ENCODE peak calls at places on chromosome 5, in seven cellular contexts. One of them, this sample, is unnamed.

GRCh38 chr5:92401492-92401891 is 1018.4 kb upstream of the ARRDC3 start:
- DNase-seq in activated CD4-positive, alpha-beta T cell treated with anti-CD3 and anti-CD28 coated beads for 24 hours: no peak
- DNase-seq in GM23248: peak; percentile 36
- DNase-seq in Calu3: no peak
- DNase-seq in EL: no peak
- DNase-seq in activated T-cell treated with anti-CD3 and anti-CD28 coated beads for 48 hours: no peak
- DNase-seq in cardiac fibroblast: peak; percentile 53
- DNase-seq in this sample: no peak

GRCh38 chr5:39340486-39340885 is 23.8 kb downstream of the C9 start:
- DNase-seq in GM23248: peak; percentile 22
- DNase-seq in activated CD4-positive, alpha-beta T cell treated with anti-CD3 and anti-CD28 coated beads for 24 hours: no peak
- DNase-seq in Calu3: no peak
- DNase-seq in cardiac fibroblast: no peak
- DNase-seq in EL: no peak
- DNase-seq in activated T-cell treated with anti-CD3 and anti-CD28 coated beads for 48 hours: no peak
- DNase-seq in this sample: no peak

GRCh38 chr5:140713562-140714094 is 13.4 kb downstream of the ZMAT2 start:
- DNase-seq in EL: no peak
- DNase-seq in GM23248: no peak
- DNase-seq in cardiac fibroblast: no peak
- DNase-seq in Calu3: no peak
- DNase-seq in activated T-cell treated with anti-CD3 and anti-CD28 coated beads for 48 hours: no peak
- DNase-seq in activated CD4-positive, alpha-beta T cell treated with anti-CD3 and anti-CD28 coated beads for 24 hours: no peak
- DNase-seq in this sample: no peak

GRCh38 chr5:167208911-167209310 is 1082.5 kb upstream of the WWC1 start:
- DNase-seq in Calu3: no peak
- DNase-seq in GM23248: no peak
- DNase-seq in activated T-cell treated with anti-CD3 and anti-CD28 coated beads for 48 hours: no peak
- DNase-seq in cardiac fibroblast: peak; percentile 12
- DNase-seq in activated CD4-positive, alpha-beta T cell treated with anti-CD3 and anti-CD28 coated beads for 24 hours: no peak
- DNase-seq in EL: peak; percentile 85
- DNase-seq in this sample: no peak

GRCh38 chr5:62385816-62386400 is 17.8 kb downstream of the DIMT1 start:
- DNase-seq in EL: no peak
- DNase-seq in activated T-cell treated with anti-CD3 and anti-CD28 coated beads for 48 hours: no peak
- DNase-seq in GM23248: no peak
- DNase-seq in cardiac fibroblast: no peak
- DNase-seq in Calu3: peak; percentile 29
- DNase-seq in activated CD4-positive, alpha-beta T cell treated with anti-CD3 and anti-CD28 coated beads for 24 hours: no peak
- DNase-seq in this sample: no peak

GRCh38 chr5:125528881-125529280 is 782.4 kb upstream of the ZNF608 start:
- DNase-seq in activated T-cell treated with anti-CD3 and anti-CD28 coated beads for 48 hours: no peak
- DNase-seq in activated CD4-positive, alpha-beta T cell treated with anti-CD3 and anti-CD28 coated beads for 24 hours: no peak
- DNase-seq in GM23248: no peak
- DNase-seq in Calu3: no peak
- DNase-seq in cardiac fibroblast: no peak
- DNase-seq in EL: no peak
- DNase-seq in this sample: no peak

GRCh38 chr5:78540335-78541057 is 108.1 kb downstream of the LHFPL2 start:
- DNase-seq in EL: no peak
- DNase-seq in GM23248: no peak
- DNase-seq in cardiac fibroblast: no peak
- DNase-seq in activated CD4-positive, alpha-beta T cell treated with anti-CD3 and anti-CD28 coated beads for 24 hours: no peak
- DNase-seq in activated T-cell treated with anti-CD3 and anti-CD28 coated beads for 48 hours: no peak
- DNase-seq in Calu3: no peak
- DNase-seq in this sample: no peak

GRCh38 chr5:91541696-91542095 is 158.6 kb upstream of the ARRDC3 start:
- DNase-seq in cardiac fibroblast: no peak
- DNase-seq in activated CD4-positive, alpha-beta T cell treated with anti-CD3 and anti-CD28 coated beads for 24 hours: no peak
- DNase-seq in activated T-cell treated with anti-CD3 and anti-CD28 coated beads for 48 hours: no peak
- DNase-seq in Calu3: no peak
- DNase-seq in GM23248: peak; percentile 44
- DNase-seq in EL: peak; percentile 44
- DNase-seq in this sample: no peak

GRCh38 chr5:132265336-132266030 is 8.0 kb downstream of the PDLIM4 start:
- DNase-seq in activated T-cell treated with anti-CD3 and anti-CD28 coated beads for 48 hours: no peak
- DNase-seq in GM23248: peak; percentile 97
- DNase-seq in EL: peak; percentile 98
- DNase-seq in cardiac fibroblast: peak; percentile 97
- DNase-seq in Calu3: peak; percentile 77
- DNase-seq in activated CD4-positive, alpha-beta T cell treated with anti-CD3 and anti-CD28 coated beads for 24 hours: no peak
- DNase-seq in this sample: peak; percentile 39

GRCh38 chr5:73989956-73990355 is 364.0 kb downstream of the ARHGEF28 start:
- DNase-seq in EL: no peak
- DNase-seq in Calu3: no peak
- DNase-seq in cardiac fibroblast: no peak
- DNase-seq in activated T-cell treated with anti-CD3 and anti-CD28 coated beads for 48 hours: no peak
- DNase-seq in GM23248: no peak
- DNase-seq in activated CD4-positive, alpha-beta T cell treated with anti-CD3 and anti-CD28 coated beads for 24 hours: no peak
- DNase-seq in this sample: no peak

GRCh38 chr5:121681200-121681855 is 170.4 kb upstream of the FTMT start:
- DNase-seq in Calu3: no peak
- DNase-seq in GM23248: no peak
- DNase-seq in activated T-cell treated with anti-CD3 and anti-CD28 coated beads for 48 hours: no peak
- DNase-seq in EL: no peak
- DNase-seq in cardiac fibroblast: no peak
- DNase-seq in activated CD4-positive, alpha-beta T cell treated with anti-CD3 and anti-CD28 coated beads for 24 hours: no peak
- DNase-seq in this sample: no peak

GRCh38 chr5:155872801-155873200 is 454.2 kb upstream of the SGCD start:
- DNase-seq in Calu3: no peak
- DNase-seq in activated T-cell treated with anti-CD3 and anti-CD28 coated beads for 48 hours: no peak
- DNase-seq in cardiac fibroblast: no peak
- DNase-seq in activated CD4-positive, alpha-beta T cell treated with anti-CD3 and anti-CD28 coated beads for 24 hours: no peak
- DNase-seq in GM23248: peak; percentile 65
- DNase-seq in EL: no peak
- DNase-seq in this sample: no peak

GRCh38 chr5:138696501-138696900 is 56.7 kb upstream of the CTNNA1 start:
- DNase-seq in activated CD4-positive, alpha-beta T cell treated with anti-CD3 and anti-CD28 coated beads for 24 hours: no peak
- DNase-seq in cardiac fibroblast: peak; percentile 78
- DNase-seq in GM23248: peak; percentile 71
- DNase-seq in activated T-cell treated with anti-CD3 and anti-CD28 coated beads for 48 hours: no peak
- DNase-seq in Calu3: peak; percentile 50
- DNase-seq in EL: peak; percentile 94
- DNase-seq in this sample: no peak

GRCh38 chr5:171852255-171852681 is 66.7 kb downstream of the SMIM23 start:
- DNase-seq in activated CD4-positive, alpha-beta T cell treated with anti-CD3 and anti-CD28 coated beads for 24 hours: no peak
- DNase-seq in cardiac fibroblast: no peak
- DNase-seq in Calu3: no peak
- DNase-seq in EL: no peak
- DNase-seq in GM23248: no peak
- DNase-seq in activated T-cell treated with anti-CD3 and anti-CD28 coated beads for 48 hours: no peak
- DNase-seq in this sample: no peak

GRCh38 chr5:38468202-38468656 is 88.2 kb downstream of the LIFR start:
- DNase-seq in Calu3: no peak
- DNase-seq in cardiac fibroblast: peak; percentile 85
- DNase-seq in activated T-cell treated with anti-CD3 and anti-CD28 coated beads for 48 hours: no peak
- DNase-seq in EL: peak; percentile 96
- DNase-seq in activated CD4-positive, alpha-beta T cell treated with anti-CD3 and anti-CD28 coated beads for 24 hours: no peak
- DNase-seq in GM23248: peak; percentile 97
- DNase-seq in this sample: no peak

GRCh38 chr5:74429495-74429894 is 211.0 kb downstream of the ENC1 start:
- DNase-seq in Calu3: no peak
- DNase-seq in activated CD4-positive, alpha-beta T cell treated with anti-CD3 and anti-CD28 coated beads for 24 hours: no peak
- DNase-seq in EL: no peak
- DNase-seq in activated T-cell treated with anti-CD3 and anti-CD28 coated beads for 48 hours: no peak
- DNase-seq in cardiac fibroblast: no peak
- DNase-seq in GM23248: no peak
- DNase-seq in this sample: no peak

GRCh38 chr5:122259995-122260394 is 52.0 kb upstream of the SNCAIP start:
- DNase-seq in activated CD4-positive, alpha-beta T cell treated with anti-CD3 and anti-CD28 coated beads for 24 hours: no peak
- DNase-seq in GM23248: peak; percentile 95
- DNase-seq in EL: peak; percentile 81
- DNase-seq in activated T-cell treated with anti-CD3 and anti-CD28 coated beads for 48 hours: no peak
- DNase-seq in Calu3: peak; percentile 24
- DNase-seq in cardiac fibroblast: peak; percentile 35
- DNase-seq in this sample: no peak

GRCh38 chr5:59528226-59528862 is 365.2 kb downstream of the PDE4D start:
- DNase-seq in activated T-cell treated with anti-CD3 and anti-CD28 coated beads for 48 hours: no peak
- DNase-seq in Calu3: no peak
- DNase-seq in activated CD4-positive, alpha-beta T cell treated with anti-CD3 and anti-CD28 coated beads for 24 hours: no peak
- DNase-seq in GM23248: no peak
- DNase-seq in cardiac fibroblast: no peak
- DNase-seq in EL: peak; percentile 7
- DNase-seq in this sample: no peak

GRCh38 chr5:81265101-81265500 is 32.0 kb downstream of the CKMT2 start:
- DNase-seq in EL: no peak
- DNase-seq in GM23248: peak; percentile 60
- DNase-seq in activated CD4-positive, alpha-beta T cell treated with anti-CD3 and anti-CD28 coated beads for 24 hours: no peak
- DNase-seq in activated T-cell treated with anti-CD3 and anti-CD28 coated beads for 48 hours: no peak
- DNase-seq in cardiac fibroblast: peak; percentile 31
- DNase-seq in Calu3: no peak
- DNase-seq in this sample: no peak

GRCh38 chr5:116626272-116626723 is 51.7 kb upstream of the SEMA6A start:
- DNase-seq in cardiac fibroblast: peak; percentile 87
- DNase-seq in Calu3: peak; percentile 79
- DNase-seq in activated CD4-positive, alpha-beta T cell treated with anti-CD3 and anti-CD28 coated beads for 24 hours: no peak
- DNase-seq in GM23248: peak; percentile 32
- DNase-seq in activated T-cell treated with anti-CD3 and anti-CD28 coated beads for 48 hours: no peak
- DNase-seq in EL: peak; percentile 3
- DNase-seq in this sample: no peak

GRCh38 chr5:1312206-1312605 is 17.3 kb upstream of the TERT start:
- DNase-seq in activated T-cell treated with anti-CD3 and anti-CD28 coated beads for 48 hours: no peak
- DNase-seq in EL: no peak
- DNase-seq in activated CD4-positive, alpha-beta T cell treated with anti-CD3 and anti-CD28 coated beads for 24 hours: no peak
- DNase-seq in Calu3: no peak
- DNase-seq in GM23248: no peak
- DNase-seq in cardiac fibroblast: no peak
- DNase-seq in this sample: no peak

GRCh38 chr5:51731641-51732040 is 348.4 kb downstream of the ISL1 start:
- DNase-seq in cardiac fibroblast: peak; percentile 5
- DNase-seq in Calu3: no peak
- DNase-seq in GM23248: no peak
- DNase-seq in EL: no peak
- DNase-seq in activated CD4-positive, alpha-beta T cell treated with anti-CD3 and anti-CD28 coated beads for 24 hours: no peak
- DNase-seq in activated T-cell treated with anti-CD3 and anti-CD28 coated beads for 48 hours: no peak
- DNase-seq in this sample: no peak

GRCh38 chr5:150106669-150107068 is 20.3 kb upstream of the CSF1R start:
- DNase-seq in activated T-cell treated with anti-CD3 and anti-CD28 coated beads for 48 hours: no peak
- DNase-seq in GM23248: no peak
- DNase-seq in EL: no peak
- DNase-seq in activated CD4-positive, alpha-beta T cell treated with anti-CD3 and anti-CD28 coated beads for 24 hours: no peak
- DNase-seq in Calu3: no peak
- DNase-seq in cardiac fibroblast: no peak
- DNase-seq in this sample: no peak

GRCh38 chr5:75395277-75395676 is 58.3 kb downstream of the HMGCR start:
- DNase-seq in Calu3: no peak
- DNase-seq in activated T-cell treated with anti-CD3 and anti-CD28 coated beads for 48 hours: no peak
- DNase-seq in activated CD4-positive, alpha-beta T cell treated with anti-CD3 and anti-CD28 coated beads for 24 hours: no peak
- DNase-seq in cardiac fibroblast: no peak
- DNase-seq in GM23248: no peak
- DNase-seq in EL: no peak
- DNase-seq in this sample: no peak

GRCh38 chr5:76801803-76802195 is 17.0 kb upstream of the F2RL1 start:
- DNase-seq in EL: no peak
- DNase-seq in activated CD4-positive, alpha-beta T cell treated with anti-CD3 and anti-CD28 coated beads for 24 hours: no peak
- DNase-seq in GM23248: no peak
- DNase-seq in Calu3: no peak
- DNase-seq in activated T-cell treated with anti-CD3 and anti-CD28 coated beads for 48 hours: no peak
- DNase-seq in cardiac fibroblast: peak; percentile 39
- DNase-seq in this sample: no peak

GRCh38 chr5:132418876-132419275 is 49.4 kb downstream of the SLC22A5 start:
- DNase-seq in GM23248: peak; percentile 24
- DNase-seq in activated T-cell treated with anti-CD3 and anti-CD28 coated beads for 48 hours: no peak
- DNase-seq in EL: peak; percentile 19
- DNase-seq in activated CD4-positive, alpha-beta T cell treated with anti-CD3 and anti-CD28 coated beads for 24 hours: no peak
- DNase-seq in cardiac fibroblast: peak; percentile 38
- DNase-seq in Calu3: no peak
- DNase-seq in this sample: no peak

This sample was measured in stimulated activated effector memory CD8-positive, alpha-beta T cell treated with anti-CD3 and anti-CD28 coated beads, Interleukin-12 subunit alpha, Interleukin-12 subunit beta, amount 100 ng/mL, for 72 hours.